ENCODE peak calls at places on chromosomes 6 and 20, in five cellular contexts. T is K562, S is HCT116, D is SK-N-SH, Y is H1. H is an unnamed sample.

GRCh38 chr20:22700387-22700786 is 116.0 kb upstream of the FOXA2 start:
- DNase-seq in T (no peak), S (no peak), D (no peak), Y (no peak), H (no peak)

GRCh38 chr6:33896391-33897192 is 92.8 kb upstream of the MLN start:
- DNase-seq in T (peak), S (no peak), D (no peak), Y (no peak), H (peak)

GRCh38 chr6:39561536-39562266 is 163.5 kb downstream of the KIF6 start:
- DNase-seq in T (no peak), S (no peak), D (no peak), Y (no peak), H (no peak)

GRCh38 chr6:73797861-73798260 is 101.9 kb downstream of the CD109 start:
- DNase-seq in T (no peak), S (no peak), D (no peak), Y (no peak), H (no peak)

GRCh38 chr6:16519265-16520242 is 241.7 kb downstream of the ATXN1 start:
- DNase-seq in T (no peak), S (no peak), D (peak), Y (no peak), H (no peak)

GRCh38 chr6:22306741-22307466 is 10.1 kb upstream of the PRL start:
- DNase-seq in T (no peak), S (no peak), D (no peak), Y (no peak), H (no peak)

GRCh38 chr6:22980446-22980845 is 411.1 kb downstream of the HDGFL1 start:
- DNase-seq in T (no peak), S (no peak), D (no peak), Y (no peak), H (no peak)

GRCh38 chr6:72616406-72617015 is 5.4 kb upstream of the KCNQ5 start:
- DNase-seq in T (peak), S (no peak), D (peak), Y (no peak), H (peak)

GRCh38 chr6:21019614-21020013 is 485.4 kb downstream of the CDKAL1 start:
- DNase-seq in T (no peak), S (no peak), D (no peak), Y (no peak), H (peak)

GRCh38 chr20:6714202-6714800 is 53.2 kb upstream of the BMP2 start:
- DNase-seq in T (peak), S (no peak), D (no peak), Y (no peak), H (no peak)

GRCh38 chr6:143595256-143596036 is 82.3 kb upstream of the PHACTR2 start:
- DNase-seq in T (no peak), S (no peak), D (no peak), Y (no peak), H (no peak)

GRCh38 chr6:164106345-164106769 is 691.8 kb downstream of the QKI start:
- DNase-seq in T (peak), S (no peak), D (peak), Y (no peak), H (peak)

GRCh38 chr6:56507517-56507916 is 135.2 kb downstream of the DST start:
- DNase-seq in T (peak), S (no peak), D (no peak), Y (no peak), H (no peak)

GRCh38 chr6:20946037-20946436 is 411.8 kb downstream of the CDKAL1 start:
- DNase-seq in T (no peak), S (no peak), D (no peak), Y (no peak), H (peak)

GRCh38 chr6:110746680-110747079 is 68.6 kb downstream of the CDK19 start:
- DNase-seq in T (no peak), S (no peak), D (no peak), Y (no peak), H (no peak)

GRCh38 chr6:106666290-106667021 is 37.1 kb downstream of the QRSL1 start:
- DNase-seq in T (no peak), S (no peak), D (no peak), Y (peak), H (no peak)

GRCh38 chr6:31799781-31800180 is 4.2 kb upstream of the VARS1 start:
- DNase-seq in T (no peak), S (no peak), D (no peak), Y (no peak), H (no peak)

GRCh38 chr6:116941727-116942126 is 64.7 kb downstream of the RFX6 start:
- DNase-seq in T (peak), S (no peak), D (no peak), Y (no peak), H (no peak)

GRCh38 chr6:48476257-48476656 is 365.3 kb upstream of the PTCHD4 start:
- DNase-seq in T (no peak), S (no peak), D (no peak), Y (peak), H (peak)

GRCh38 chr6:143339223-143339622 is 111.3 kb downstream of the ADAT2 start:
- DNase-seq in T (no peak), S (no peak), D (no peak), Y (no peak), H (no peak)

GRCh38 chr6:109705258-109705657 is 14.2 kb downstream of the FIG4 start:
- DNase-seq in T (peak), S (peak), D (peak), Y (peak), H (peak)

GRCh38 chr6:112357801-112358200 is 10.7 kb downstream of the RFPL4B start:
- DNase-seq in T (no peak), S (no peak), D (no peak), Y (no peak), H (no peak)

GRCh38 chr20:57459897-57460663 is 64.9 kb downstream of the CTCFL start:
- DNase-seq in T (no peak), S (no peak), D (no peak), Y (no peak), H (no peak)

GRCh38 chr6:167225903-167226508 is 65.1 kb upstream of the UNC93A start:
- DNase-seq in T (no peak), S (no peak), D (no peak), Y (no peak), H (peak)

GRCh38 chr6:14365393-14365792 is 247.8 kb downstream of the CD83 start:
- DNase-seq in T (no peak), S (no peak), D (no peak), Y (no peak), H (no peak)

GRCh38 chr6:120230008-120230407 is 880.4 kb upstream of the MAN1A1 start:
- DNase-seq in T (no peak), S (peak), D (no peak), Y (no peak), H (no peak)

GRCh38 chr6:80366721-80367120 is 260.2 kb downstream of the BCKDHB start:
- DNase-seq in T (no peak), S (no peak), D (peak), Y (no peak), H (no peak)

GRCh38 chr6:21053612-21054011 is 519.4 kb downstream of the CDKAL1 start:
- DNase-seq in T (no peak), S (no peak), D (no peak), Y (no peak), H (no peak)

GRCh38 chr6:134835998-134836397 is 113.9 kb downstream of the ALDH8A1 start:
- DNase-seq in T (no peak), S (no peak), D (no peak), Y (no peak), H (no peak)

GRCh38 chr6:16514249-16514648 is 247.0 kb downstream of the ATXN1 start:
- DNase-seq in T (peak), S (no peak), D (peak), Y (no peak), H (no peak)

GRCh38 chr6:9128970-9129369 is 693.6 kb upstream of the SLC35B3 start:
- DNase-seq in T (no peak), S (no peak), D (no peak), Y (no peak), H (no peak)

GRCh38 chr6:146857960-146858308 is 259.2 kb downstream of the ADGB start:
- DNase-seq in T (peak), S (no peak), D (peak), Y (no peak), H (no peak)

GRCh38 chr6:74115674-74116073 is 419.7 kb downstream of the CD109 start:
- DNase-seq in T (no peak), S (no peak), D (no peak), Y (no peak), H (no peak)

GRCh38 chr6:3231213-3232016 is 4.0 kb upstream of the TUBB2B start:
- DNase-seq in T (no peak), S (no peak), D (peak), Y (no peak), H (no peak)

GRCh38 chr6:16092140-16092539 is 36.7 kb upstream of the MYLIP start:
- DNase-seq in T (no peak), S (no peak), D (no peak), Y (no peak), H (no peak)

GRCh38 chr6:139334791-139335446 is 39.5 kb downstream of the CITED2 start:
- DNase-seq in T (no peak), S (no peak), D (no peak), Y (no peak), H (no peak)

GRCh38 chr6:163416380-163416629 is 1.8 kb downstream of the QKI start:
- DNase-seq in T (no peak), S (no peak), D (no peak), Y (no peak), H (no peak)

GRCh38 chr6:41680182-41680965 is 42.1 kb downstream of the MDFI start:
- DNase-seq in T (no peak), S (no peak), D (no peak), Y (no peak), H (no peak)

DNA sequence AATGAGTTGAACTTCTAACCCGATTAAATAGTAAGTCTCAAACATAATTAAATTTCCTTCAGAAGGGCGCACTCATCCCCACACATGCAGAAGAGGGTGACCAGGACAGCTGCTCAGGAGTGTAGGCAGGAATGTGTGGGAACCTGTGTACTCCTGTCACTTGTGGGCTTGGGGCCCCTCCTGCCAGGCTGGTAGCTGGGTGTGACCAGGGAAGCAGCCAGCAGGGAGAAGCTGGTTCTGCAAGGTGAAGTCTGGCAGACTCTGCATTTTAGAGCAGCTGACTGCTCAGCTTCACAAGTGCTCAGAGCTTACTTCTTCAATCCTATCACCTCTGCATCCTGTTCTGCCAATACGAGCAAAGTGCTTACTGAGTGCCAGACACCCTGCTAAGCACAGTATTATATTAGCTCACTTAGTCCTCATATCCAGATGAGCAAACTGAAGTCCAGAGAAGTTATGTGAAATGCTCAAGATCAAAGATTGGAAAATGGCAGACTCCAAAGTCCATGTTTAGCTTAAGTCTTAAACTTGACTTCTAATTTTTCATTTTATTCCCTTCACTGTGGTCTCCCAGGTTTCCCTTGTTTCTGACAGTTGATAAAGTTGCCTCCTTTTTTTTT is 27.9 kb downstream of the ELMO2 start:
- DNase-seq in T (no peak), S (no peak), D (no peak), Y (no peak), H (no peak)
- TF ChIP-seq JUND in T (no peak), S (no peak), D (no peak), Y (no peak), H (no peak)

GRCh38 chr6:157791461-157791860 is 31.6 kb upstream of the SNX9 start:
- DNase-seq in T (no peak), S (no peak), D (no peak), Y (no peak), H (peak)

GRCh38 chr6:157792671-157793070 is 30.4 kb upstream of the SNX9 start:
- DNase-seq in T (no peak), S (no peak), D (no peak), Y (no peak), H (no peak)

GRCh38 chr6:157800420-157801237 is 22.4 kb upstream of the SNX9 start:
- DNase-seq in T (no peak), S (no peak), D (no peak), Y (no peak), H (no peak)

GRCh38 chr6:157798851-157799250 is 24.2 kb upstream of the SNX9 start:
- DNase-seq in T (no peak), S (no peak), D (no peak), Y (no peak), H (no peak)

DNA sequence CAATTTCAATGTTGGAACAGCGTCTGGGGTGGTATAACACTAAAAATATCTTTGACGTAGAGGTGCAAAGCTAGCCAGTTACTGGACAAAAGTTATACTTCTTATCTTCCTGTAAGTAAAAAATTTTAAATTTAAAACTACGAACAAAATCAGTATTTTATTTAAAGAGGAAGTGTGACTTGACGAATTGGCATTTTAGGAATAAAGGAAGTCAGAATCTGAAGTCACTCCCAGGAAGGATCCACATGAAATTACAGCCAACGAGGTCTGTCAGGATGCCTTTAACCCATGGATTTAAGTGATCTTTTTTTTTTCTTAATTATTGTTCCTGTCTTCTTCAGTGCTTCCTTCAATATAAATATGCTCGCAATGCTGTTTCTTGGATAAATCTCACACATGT is 27.2 kb upstream of the SNX9 start:
- DNase-seq in T (no peak), S (no peak), D (no peak), Y (no peak), H (no peak)
- TF ChIP-seq JUND in T (no peak), S (no peak), D (no peak), Y (no peak), H (no peak)

GRCh38 chr20:63961664-63962425 is 5.6 kb upstream of the UCKL1 start:
- DNase-seq in T (no peak), S (no peak), D (no peak), Y (no peak), H (no peak)
- TF ChIP-seq JUND in T (no peak), S (no peak), D (no peak), Y (no peak), H (no peak)

DNA sequence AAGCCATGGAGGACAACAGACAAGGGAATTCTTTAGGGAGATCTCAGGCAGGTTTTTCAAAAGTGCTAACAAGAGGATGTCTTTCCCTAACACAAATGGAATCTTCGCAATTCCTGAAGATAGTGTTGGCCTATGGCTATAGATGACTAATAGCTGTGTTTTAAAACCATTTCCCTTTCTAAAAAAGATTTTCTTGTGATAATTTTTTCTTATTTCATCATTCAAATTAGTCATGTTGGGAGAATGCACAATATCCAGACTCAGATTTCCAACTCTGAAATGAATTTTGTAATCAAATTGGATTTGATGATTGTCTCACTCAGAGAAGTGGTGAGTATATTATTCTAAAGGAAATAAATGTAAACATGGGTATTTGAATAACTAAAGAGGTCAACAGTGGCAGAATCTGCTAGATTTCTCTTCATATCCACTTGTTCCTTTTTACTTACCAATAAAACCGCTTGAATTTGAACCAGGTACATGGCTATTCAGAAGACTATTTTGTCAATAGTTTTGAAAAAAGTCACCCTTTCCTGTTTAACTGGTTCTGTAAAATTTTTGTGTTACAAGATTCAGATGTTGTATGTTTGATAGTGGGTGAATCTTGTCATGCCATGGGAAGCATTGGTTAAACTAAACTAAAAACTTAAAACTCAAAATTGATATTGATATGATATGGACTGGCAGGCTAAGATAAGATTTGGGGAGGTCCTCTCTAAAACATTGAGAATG is 1223.7 kb upstream of the EYS start:
- DNase-seq in T (no peak), S (no peak), D (no peak), Y (no peak), H (no peak)
- TF ChIP-seq JUND in T (no peak), S (no peak), D (no peak), Y (no peak), H (no peak)

GRCh38 chr6:155520078-155520477 is 64.4 kb upstream of the NOX3 start:
- DNase-seq in T (no peak), S (no peak), D (no peak), Y (no peak), H (no peak)

GRCh38 chr6:155524249-155524651 is 68.6 kb upstream of the NOX3 start:
- DNase-seq in T (no peak), S (no peak), D (no peak), Y (no peak), H (no peak)

GRCh38 chr6:155527443-155527842 is 71.8 kb upstream of the NOX3 start:
- DNase-seq in T (no peak), S (no peak), D (no peak), Y (no peak), H (no peak)

GRCh38 chr6:155521719-155522118 is 66.1 kb upstream of the NOX3 start:
- DNase-seq in T (no peak), S (no peak), D (no peak), Y (no peak), H (no peak)

GRCh38 chr6:155523821-155524238 is 68.2 kb upstream of the NOX3 start:
- DNase-seq in T (no peak), S (no peak), D (no peak), Y (peak), H (no peak)
- TF ChIP-seq JUND in T (no peak), S (no peak), D (no peak), Y (no peak), H (no peak)

GRCh38 chr20:35757098-35757705 is 14.6 kb upstream of the PHF20 start:
- DNase-seq in T (no peak), S (no peak), D (no peak), Y (no peak), H (no peak)
- TF ChIP-seq JUND in T (no peak), S (no peak), D (no peak), Y (no peak), H (no peak)

GRCh38 chr20:21303061-21303871 is at the start of gene XRN2:
- DNase-seq in T (peak), S (peak), D (peak), Y (peak), H (peak)
- TF ChIP-seq JUND in T (peak), S (no peak), D (no peak), Y (peak), H (peak)

GRCh38 chr20:49770634-49771033 is 42.0 kb upstream of the SLC9A8 start:
- DNase-seq in T (no peak), S (no peak), D (no peak), Y (no peak), H (no peak)
- TF ChIP-seq JUND in T (no peak), S (no peak), D (no peak), Y (no peak), H (no peak)

GRCh38 chr6:17677602-17678001 is 29.1 kb downstream of the NUP153 start:
- DNase-seq in T (no peak), S (no peak), D (no peak), Y (no peak), H (no peak)

GRCh38 chr6:17684134-17684533 is 22.6 kb downstream of the NUP153 start:
- DNase-seq in T (no peak), S (no peak), D (no peak), Y (no peak), H (no peak)

DNA sequence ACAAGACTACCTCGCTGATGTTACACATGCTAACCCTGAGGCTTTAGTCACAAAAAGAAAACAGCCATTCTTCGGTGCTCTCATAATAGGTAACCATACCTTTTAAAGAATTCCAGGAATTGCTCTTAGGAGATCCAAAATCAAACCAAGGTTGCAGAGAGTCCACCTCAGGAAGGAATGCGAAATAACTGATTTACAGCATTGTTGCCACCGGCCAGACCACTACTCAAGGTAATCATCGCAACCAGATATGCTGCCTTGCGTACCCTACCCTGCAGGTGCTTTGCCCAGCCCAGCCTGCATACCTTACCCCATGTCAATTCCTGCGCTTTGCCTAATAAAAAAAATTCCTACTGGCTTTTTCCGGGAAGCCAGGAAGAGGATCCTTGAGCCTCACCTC is 27.0 kb downstream of the NUP153 start:
- DNase-seq in T (no peak), S (no peak), D (no peak), Y (peak), H (no peak)
- TF ChIP-seq JUND in T (no peak), S (no peak), D (no peak), Y (no peak), H (no peak)

H was measured in T47D.